ENCODE peak calls at places on chromosomes 1 and 21, in nine cellular contexts. One of them, this sample, is unnamed.

GRCh38 chr21:41651830-41652229 is 115.0 kb downstream of the RIPK4 start:
- DNase-seq in ELR: peak; percentile 75
- DNase-seq in progenitor cell of endocrine pancreas: no peak
- DNase-seq in HT1080: no peak
- DNase-seq in DMS153: no peak
- DNase-seq in activated naive CD4-positive, alpha-beta T cell: no peak
- DNase-seq in iris pigment epithelial cell: no peak
- DNase-seq in activated T-cell treated with anti-CD3 and anti-CD28 coated beads for 1 hour: no peak
- DNase-seq in fibroblast of gingiva: no peak
- DNase-seq in this sample: no peak

GRCh38 chr1:147741075-147741474 is 19.3 kb downstream of the GJA5 start:
- DNase-seq in ELR: no peak
- DNase-seq in progenitor cell of endocrine pancreas: no peak
- DNase-seq in HT1080: no peak
- DNase-seq in DMS153: no peak
- DNase-seq in activated naive CD4-positive, alpha-beta T cell: no peak
- DNase-seq in iris pigment epithelial cell: no peak
- DNase-seq in activated T-cell treated with anti-CD3 and anti-CD28 coated beads for 1 hour: no peak
- DNase-seq in fibroblast of gingiva: no peak
- DNase-seq in this sample: peak; percentile 29

GRCh38 chr1:235415008-235415904 is 48.0 kb downstream of the TBCE start:
- DNase-seq in ELR: peak; percentile 84
- DNase-seq in progenitor cell of endocrine pancreas: peak; percentile 30
- DNase-seq in HT1080: peak; percentile 57
- DNase-seq in DMS153: no peak
- DNase-seq in activated naive CD4-positive, alpha-beta T cell: peak; percentile 6
- DNase-seq in iris pigment epithelial cell: peak; percentile 85
- DNase-seq in activated T-cell treated with anti-CD3 and anti-CD28 coated beads for 1 hour: peak; percentile 42
- DNase-seq in fibroblast of gingiva: peak; percentile 76
- DNase-seq in this sample: peak; percentile 51

GRCh38 chr1:23585321-23586022 is 26.2 kb upstream of the ID3 start:
- DNase-seq in ELR: peak; percentile 98
- DNase-seq in progenitor cell of endocrine pancreas: no peak
- DNase-seq in HT1080: peak; percentile 95
- DNase-seq in DMS153: no peak
- DNase-seq in activated naive CD4-positive, alpha-beta T cell: no peak
- DNase-seq in iris pigment epithelial cell: peak; percentile 99
- DNase-seq in activated T-cell treated with anti-CD3 and anti-CD28 coated beads for 1 hour: no peak
- DNase-seq in fibroblast of gingiva: peak; percentile 98
- DNase-seq in this sample: no peak

GRCh38 chr1:8925406-8925805 is 20.3 kb upstream of the CA6 start:
- DNase-seq in ELR: no peak
- DNase-seq in progenitor cell of endocrine pancreas: no peak
- DNase-seq in HT1080: no peak
- DNase-seq in DMS153: no peak
- DNase-seq in activated naive CD4-positive, alpha-beta T cell: no peak
- DNase-seq in iris pigment epithelial cell: no peak
- DNase-seq in activated T-cell treated with anti-CD3 and anti-CD28 coated beads for 1 hour: no peak
- DNase-seq in fibroblast of gingiva: no peak
- DNase-seq in this sample: no peak

GRCh38 chr1:58928514-58928913 is 144.7 kb upstream of the JUN start:
- DNase-seq in ELR: no peak
- DNase-seq in progenitor cell of endocrine pancreas: no peak
- DNase-seq in HT1080: no peak
- DNase-seq in DMS153: no peak
- DNase-seq in activated naive CD4-positive, alpha-beta T cell: no peak
- DNase-seq in iris pigment epithelial cell: no peak
- DNase-seq in activated T-cell treated with anti-CD3 and anti-CD28 coated beads for 1 hour: no peak
- DNase-seq in fibroblast of gingiva: no peak
- DNase-seq in this sample: no peak

GRCh38 chr1:31856140-31856539 is 40.3 kb upstream of the SPOCD1 start:
- DNase-seq in ELR: no peak
- DNase-seq in progenitor cell of endocrine pancreas: no peak
- DNase-seq in HT1080: no peak
- DNase-seq in DMS153: no peak
- DNase-seq in activated naive CD4-positive, alpha-beta T cell: no peak
- DNase-seq in iris pigment epithelial cell: no peak
- DNase-seq in activated T-cell treated with anti-CD3 and anti-CD28 coated beads for 1 hour: no peak
- DNase-seq in fibroblast of gingiva: no peak
- DNase-seq in this sample: no peak

GRCh38 chr1:7561331-7561921 is 209.7 kb upstream of the VAMP3 start:
- DNase-seq in ELR: no peak
- DNase-seq in progenitor cell of endocrine pancreas: no peak
- DNase-seq in HT1080: peak; percentile 18
- DNase-seq in DMS153: peak; percentile 25
- DNase-seq in activated naive CD4-positive, alpha-beta T cell: no peak
- DNase-seq in iris pigment epithelial cell: peak; percentile 12
- DNase-seq in activated T-cell treated with anti-CD3 and anti-CD28 coated beads for 1 hour: no peak
- DNase-seq in fibroblast of gingiva: no peak
- DNase-seq in this sample: no peak

GRCh38 chr1:77514871-77515776 is 167.3 kb downstream of the ZZZ3 start:
- DNase-seq in ELR: peak; percentile 73
- DNase-seq in progenitor cell of endocrine pancreas: no peak
- DNase-seq in HT1080: no peak
- DNase-seq in DMS153: no peak
- DNase-seq in activated naive CD4-positive, alpha-beta T cell: no peak
- DNase-seq in iris pigment epithelial cell: peak; percentile 65
- DNase-seq in activated T-cell treated with anti-CD3 and anti-CD28 coated beads for 1 hour: no peak
- DNase-seq in fibroblast of gingiva: peak; percentile 27
- DNase-seq in this sample: peak; percentile 40

GRCh38 chr21:27631471-27631870 is 664.6 kb upstream of the ADAMTS5 start:
- DNase-seq in ELR: no peak
- DNase-seq in progenitor cell of endocrine pancreas: no peak
- DNase-seq in HT1080: no peak
- DNase-seq in DMS153: no peak
- DNase-seq in activated naive CD4-positive, alpha-beta T cell: no peak
- DNase-seq in iris pigment epithelial cell: peak; percentile 42
- DNase-seq in activated T-cell treated with anti-CD3 and anti-CD28 coated beads for 1 hour: no peak
- DNase-seq in fibroblast of gingiva: no peak
- DNase-seq in this sample: no peak

GRCh38 chr1:55388960-55389359 is 173.8 kb upstream of the USP24 start:
- DNase-seq in ELR: no peak
- DNase-seq in progenitor cell of endocrine pancreas: no peak
- DNase-seq in HT1080: no peak
- DNase-seq in DMS153: no peak
- DNase-seq in activated naive CD4-positive, alpha-beta T cell: no peak
- DNase-seq in iris pigment epithelial cell: no peak
- DNase-seq in activated T-cell treated with anti-CD3 and anti-CD28 coated beads for 1 hour: no peak
- DNase-seq in fibroblast of gingiva: no peak
- DNase-seq in this sample: no peak

GRCh38 chr1:167541610-167542009 is 12.0 kb downstream of the CREG1 start:
- DNase-seq in ELR: no peak
- DNase-seq in progenitor cell of endocrine pancreas: no peak
- DNase-seq in HT1080: no peak
- DNase-seq in DMS153: no peak
- DNase-seq in activated naive CD4-positive, alpha-beta T cell: no peak
- DNase-seq in iris pigment epithelial cell: peak; percentile 82
- DNase-seq in activated T-cell treated with anti-CD3 and anti-CD28 coated beads for 1 hour: no peak
- DNase-seq in fibroblast of gingiva: peak; percentile 69
- DNase-seq in this sample: no peak

GRCh38 chr1:204283711-204284651 is 70.2 kb upstream of the GOLT1A start:
- DNase-seq in ELR: no peak
- DNase-seq in progenitor cell of endocrine pancreas: no peak
- DNase-seq in HT1080: no peak
- DNase-seq in DMS153: no peak
- DNase-seq in activated naive CD4-positive, alpha-beta T cell: no peak
- DNase-seq in iris pigment epithelial cell: no peak
- DNase-seq in activated T-cell treated with anti-CD3 and anti-CD28 coated beads for 1 hour: no peak
- DNase-seq in fibroblast of gingiva: no peak
- DNase-seq in this sample: peak; percentile 59

GRCh38 chr1:4931486-4931885 is 277.1 kb downstream of the AJAP1 start:
- DNase-seq in ELR: no peak
- DNase-seq in progenitor cell of endocrine pancreas: no peak
- DNase-seq in HT1080: peak; percentile 75
- DNase-seq in DMS153: peak; percentile 1
- DNase-seq in activated naive CD4-positive, alpha-beta T cell: no peak
- DNase-seq in iris pigment epithelial cell: no peak
- DNase-seq in activated T-cell treated with anti-CD3 and anti-CD28 coated beads for 1 hour: no peak
- DNase-seq in fibroblast of gingiva: no peak
- DNase-seq in this sample: no peak

GRCh38 chr1:87113313-87113712 is 198.9 kb downstream of the HS2ST1 start:
- DNase-seq in ELR: no peak
- DNase-seq in progenitor cell of endocrine pancreas: no peak
- DNase-seq in HT1080: no peak
- DNase-seq in DMS153: no peak
- DNase-seq in activated naive CD4-positive, alpha-beta T cell: no peak
- DNase-seq in iris pigment epithelial cell: peak; percentile 61
- DNase-seq in activated T-cell treated with anti-CD3 and anti-CD28 coated beads for 1 hour: no peak
- DNase-seq in fibroblast of gingiva: peak; percentile 90
- DNase-seq in this sample: no peak

GRCh38 chr1:39609618-39610331 is 29.7 kb downstream of the HEYL start:
- DNase-seq in ELR: peak; percentile 47
- DNase-seq in progenitor cell of endocrine pancreas: peak; percentile 66
- DNase-seq in HT1080: no peak
- DNase-seq in DMS153: peak; percentile 41
- DNase-seq in activated naive CD4-positive, alpha-beta T cell: peak; percentile 69
- DNase-seq in iris pigment epithelial cell: no peak
- DNase-seq in activated T-cell treated with anti-CD3 and anti-CD28 coated beads for 1 hour: peak; percentile 73
- DNase-seq in fibroblast of gingiva: peak; percentile 20
- DNase-seq in this sample: peak; percentile 59

GRCh38 chr1:173255214-173255813 is 48.2 kb upstream of the TNFSF4 start:
- DNase-seq in ELR: peak; percentile 63
- DNase-seq in progenitor cell of endocrine pancreas: no peak
- DNase-seq in HT1080: peak; percentile 30
- DNase-seq in DMS153: no peak
- DNase-seq in activated naive CD4-positive, alpha-beta T cell: no peak
- DNase-seq in iris pigment epithelial cell: peak; percentile 60
- DNase-seq in activated T-cell treated with anti-CD3 and anti-CD28 coated beads for 1 hour: no peak
- DNase-seq in fibroblast of gingiva: peak; percentile 39
- DNase-seq in this sample: peak; percentile 5

GRCh38 chr1:17875882-17876280 is 120.7 kb downstream of the ACTL8 start:
- DNase-seq in ELR: peak; percentile 69
- DNase-seq in progenitor cell of endocrine pancreas: no peak
- DNase-seq in HT1080: peak; percentile 46
- DNase-seq in DMS153: no peak
- DNase-seq in activated naive CD4-positive, alpha-beta T cell: no peak
- DNase-seq in iris pigment epithelial cell: peak; percentile 34
- DNase-seq in activated T-cell treated with anti-CD3 and anti-CD28 coated beads for 1 hour: no peak
- DNase-seq in fibroblast of gingiva: peak; percentile 18
- DNase-seq in this sample: peak; percentile 30

GRCh38 chr1:80529546-80529945 is 1271.2 kb upstream of the ADGRL2 start:
- DNase-seq in ELR: no peak
- DNase-seq in progenitor cell of endocrine pancreas: no peak
- DNase-seq in HT1080: no peak
- DNase-seq in DMS153: no peak
- DNase-seq in activated naive CD4-positive, alpha-beta T cell: no peak
- DNase-seq in iris pigment epithelial cell: no peak
- DNase-seq in activated T-cell treated with anti-CD3 and anti-CD28 coated beads for 1 hour: no peak
- DNase-seq in fibroblast of gingiva: no peak
- DNase-seq in this sample: no peak

GRCh38 chr1:31669786-31670582 is 25.3 kb upstream of the PEF1 start:
- DNase-seq in ELR: no peak
- DNase-seq in progenitor cell of endocrine pancreas: no peak
- DNase-seq in HT1080: peak; percentile 26
- DNase-seq in DMS153: peak; percentile 99
- DNase-seq in activated naive CD4-positive, alpha-beta T cell: no peak
- DNase-seq in iris pigment epithelial cell: peak; percentile 68
- DNase-seq in activated T-cell treated with anti-CD3 and anti-CD28 coated beads for 1 hour: peak; percentile 14
- DNase-seq in fibroblast of gingiva: peak; percentile 61
- DNase-seq in this sample: peak; percentile 83

GRCh38 chr1:20361805-20362381 is 71.2 kb downstream of the VWA5B1 start:
- DNase-seq in ELR: peak; percentile 66
- DNase-seq in progenitor cell of endocrine pancreas: peak; percentile 83
- DNase-seq in HT1080: peak; percentile 58
- DNase-seq in DMS153: peak; percentile 64
- DNase-seq in activated naive CD4-positive, alpha-beta T cell: no peak
- DNase-seq in iris pigment epithelial cell: peak; percentile 23
- DNase-seq in activated T-cell treated with anti-CD3 and anti-CD28 coated beads for 1 hour: peak; percentile 14
- DNase-seq in fibroblast of gingiva: peak; percentile 32
- DNase-seq in this sample: peak; percentile 60

GRCh38 chr1:89365206-89365605 is 1.3 kb downstream of the GBP6 start:
- DNase-seq in ELR: no peak
- DNase-seq in progenitor cell of endocrine pancreas: no peak
- DNase-seq in HT1080: no peak
- DNase-seq in DMS153: no peak
- DNase-seq in activated naive CD4-positive, alpha-beta T cell: no peak
- DNase-seq in iris pigment epithelial cell: no peak
- DNase-seq in activated T-cell treated with anti-CD3 and anti-CD28 coated beads for 1 hour: no peak
- DNase-seq in fibroblast of gingiva: no peak
- DNase-seq in this sample: no peak

GRCh38 chr21:38567577-38568360 is 69.5 kb upstream of the ERG start:
- DNase-seq in ELR: peak; percentile 39
- DNase-seq in progenitor cell of endocrine pancreas: no peak
- DNase-seq in HT1080: peak; percentile 5
- DNase-seq in DMS153: no peak
- DNase-seq in activated naive CD4-positive, alpha-beta T cell: no peak
- DNase-seq in iris pigment epithelial cell: peak; percentile 82
- DNase-seq in activated T-cell treated with anti-CD3 and anti-CD28 coated beads for 1 hour: no peak
- DNase-seq in fibroblast of gingiva: peak; percentile 2
- DNase-seq in this sample: no peak

GRCh38 chr1:15020943-15021745 is 132.4 kb upstream of the TMEM51 start:
- DNase-seq in ELR: no peak
- DNase-seq in progenitor cell of endocrine pancreas: no peak
- DNase-seq in HT1080: no peak
- DNase-seq in DMS153: no peak
- DNase-seq in activated naive CD4-positive, alpha-beta T cell: no peak
- DNase-seq in iris pigment epithelial cell: no peak
- DNase-seq in activated T-cell treated with anti-CD3 and anti-CD28 coated beads for 1 hour: no peak
- DNase-seq in fibroblast of gingiva: no peak
- DNase-seq in this sample: peak; percentile 43